ENCODE peak calls at places on chromosomes 11 and 22, in ten cellular contexts. One of them, this sample, is unnamed.

GRCh38 chr11:134125507-134125906 is 56.6 kb downstream of the JAM3 start:
- DNase-seq in IMR-90: peak; percentile 35
- DNase-seq in Peyer's patch: no peak
- DNase-seq in right lobe of liver: no peak
- DNase-seq in sigmoid colon: no peak
- DNase-seq in HCT116: no peak
- DNase-seq in pancreas: no peak
- DNase-seq in uterus: no peak
- DNase-seq in AG04450: no peak
- DNase-seq in SK-N-SH: no peak
- DNase-seq in this sample: no peak

GRCh38 chr11:13098067-13098466 is 89.0 kb downstream of the RASSF10 start:
- DNase-seq in AG04450: no peak
- DNase-seq in IMR-90: no peak
- DNase-seq in right lobe of liver: no peak
- DNase-seq in sigmoid colon: no peak
- DNase-seq in SK-N-SH: no peak
- DNase-seq in Peyer's patch: no peak
- DNase-seq in pancreas: no peak
- DNase-seq in uterus: no peak
- DNase-seq in HCT116: no peak
- DNase-seq in this sample: peak; percentile 54

GRCh38 chr11:108786281-108786990 is 121.6 kb downstream of the DDX10 start:
- DNase-seq in AG04450: no peak
- DNase-seq in SK-N-SH: no peak
- DNase-seq in pancreas: no peak
- DNase-seq in sigmoid colon: no peak
- DNase-seq in Peyer's patch: no peak
- DNase-seq in right lobe of liver: no peak
- DNase-seq in uterus: no peak
- DNase-seq in IMR-90: no peak
- DNase-seq in HCT116: no peak
- DNase-seq in this sample: no peak

GRCh38 chr22:44950806-44951509 is 58.8 kb downstream of the PHF21B start:
- DNase-seq in SK-N-SH: no peak
- DNase-seq in HCT116: no peak
- DNase-seq in sigmoid colon: no peak
- DNase-seq in AG04450: no peak
- DNase-seq in right lobe of liver: no peak
- DNase-seq in IMR-90: no peak
- DNase-seq in uterus: no peak
- DNase-seq in Peyer's patch: no peak
- DNase-seq in pancreas: no peak
- DNase-seq in this sample: no peak

GRCh38 chr11:109424893-109425292 is 2.9 kb downstream of the C11orf87 start:
- DNase-seq in right lobe of liver: no peak
- DNase-seq in sigmoid colon: no peak
- DNase-seq in HCT116: no peak
- DNase-seq in pancreas: no peak
- DNase-seq in Peyer's patch: no peak
- DNase-seq in AG04450: no peak
- DNase-seq in IMR-90: no peak
- DNase-seq in uterus: no peak
- DNase-seq in SK-N-SH: no peak
- DNase-seq in this sample: no peak

GRCh38 chr11:94768602-94769511 is 701 bp downstream of the AMOTL1 start:
- DNase-seq in uterus: peak; percentile 53
- DNase-seq in SK-N-SH: peak; percentile 79
- DNase-seq in HCT116: no peak
- DNase-seq in AG04450: no peak
- DNase-seq in IMR-90: peak; percentile 49
- DNase-seq in right lobe of liver: peak; percentile 62
- DNase-seq in sigmoid colon: peak; percentile 73
- DNase-seq in Peyer's patch: no peak
- DNase-seq in pancreas: peak; percentile 49
- DNase-seq in this sample: no peak

GRCh38 chr22:24805790-24806662 is at the start of gene SGSM1:
- DNase-seq in uterus: peak; percentile 54
- DNase-seq in Peyer's patch: peak; percentile 89
- DNase-seq in IMR-90: peak; percentile 27
- DNase-seq in pancreas: peak; percentile 83
- DNase-seq in right lobe of liver: peak; percentile 80
- DNase-seq in SK-N-SH: peak; percentile 97
- DNase-seq in sigmoid colon: peak; percentile 87
- DNase-seq in AG04450: no peak
- DNase-seq in HCT116: peak; percentile 59
- DNase-seq in this sample: no peak

GRCh38 chr11:9982796-9983579 is 311.0 kb downstream of the SBF2 start:
- DNase-seq in uterus: no peak
- DNase-seq in IMR-90: peak; percentile 40
- DNase-seq in right lobe of liver: no peak
- DNase-seq in pancreas: no peak
- DNase-seq in AG04450: no peak
- DNase-seq in SK-N-SH: no peak
- DNase-seq in Peyer's patch: no peak
- DNase-seq in sigmoid colon: no peak
- DNase-seq in HCT116: peak; percentile 31
- DNase-seq in this sample: peak; percentile 16

DNA sequence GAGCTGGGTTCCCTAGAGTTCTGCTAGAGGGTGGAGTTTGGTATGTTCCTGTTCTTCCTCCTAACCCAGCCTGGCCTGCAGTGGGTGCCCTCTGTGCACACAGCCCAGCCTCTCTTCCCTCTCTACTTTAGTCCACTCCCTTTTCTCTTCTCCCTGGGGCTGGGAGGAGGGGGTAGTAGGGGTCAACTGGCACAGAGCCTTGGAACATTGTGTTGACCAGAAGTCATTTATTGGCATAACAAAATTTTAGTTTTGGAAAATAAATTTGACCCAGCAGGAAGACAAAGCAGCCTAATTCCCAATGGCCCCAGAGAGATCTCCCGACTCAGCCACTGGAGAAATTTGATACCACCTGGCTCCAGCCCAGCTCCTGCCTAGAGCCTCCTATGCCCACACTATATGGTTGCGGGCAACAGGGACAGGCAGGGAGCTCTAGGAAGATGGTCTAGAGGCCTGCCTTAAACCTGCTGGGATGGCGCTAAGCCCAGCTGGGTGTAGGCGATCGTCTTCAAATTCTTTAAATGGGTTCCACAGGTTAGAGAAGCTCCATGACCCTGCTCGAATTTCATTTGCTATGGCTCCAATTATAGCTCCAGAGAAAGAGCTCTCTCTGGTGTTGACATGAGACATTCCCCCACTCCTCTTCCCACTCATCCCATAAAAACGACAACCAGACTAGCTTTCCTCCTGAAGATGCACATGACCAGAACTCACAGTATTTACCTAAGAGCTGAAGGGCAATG is 9.9 kb downstream of the PCSK7 start:
- DNase-seq in AG04450: no peak
- DNase-seq in sigmoid colon: peak; percentile 92
- DNase-seq in SK-N-SH: no peak
- DNase-seq in pancreas: peak; percentile 58
- DNase-seq in right lobe of liver: peak; percentile 45
- DNase-seq in IMR-90: peak; percentile 72
- DNase-seq in HCT116: no peak
- DNase-seq in uterus: peak; percentile 79
- DNase-seq in Peyer's patch: peak; percentile 55
- DNase-seq in this sample: no peak
- H3K27ac ChIP-seq in AG04450: peak overlapping the region; percentile 75
- H3K27ac ChIP-seq in sigmoid colon: peak overlapping the region; percentile 92
- H3K27ac ChIP-seq in SK-N-SH: no peak overlapping the region
- H3K27ac ChIP-seq in pancreas: peak overlapping the region; percentile 44
- H3K27ac ChIP-seq in right lobe of liver: no peak overlapping the region
- H3K27ac ChIP-seq in IMR-90: peak overlapping the region; percentile 58
- H3K27ac ChIP-seq in HCT116: peak overlapping the region; percentile 52
- H3K27ac ChIP-seq in uterus: peak overlapping the region; percentile 94
- H3K27ac ChIP-seq in Peyer's patch: peak overlapping the region; percentile 86
- H3K27ac ChIP-seq in this sample: peak overlapping the region; percentile 85

GRCh38 chr11:64766881-64767280 is 7.1 kb upstream of the PYGM start:
- DNase-seq in right lobe of liver: no peak
- DNase-seq in HCT116: no peak
- DNase-seq in pancreas: no peak
- DNase-seq in uterus: no peak
- DNase-seq in AG04450: no peak
- DNase-seq in SK-N-SH: peak; percentile 8
- DNase-seq in IMR-90: no peak
- DNase-seq in Peyer's patch: peak; percentile 38
- DNase-seq in sigmoid colon: peak; percentile 67
- DNase-seq in this sample: no peak

GRCh38 chr11:64763804-64764611 is 4.2 kb upstream of the PYGM start:
- DNase-seq in IMR-90: no peak
- DNase-seq in sigmoid colon: no peak
- DNase-seq in AG04450: no peak
- DNase-seq in uterus: no peak
- DNase-seq in pancreas: no peak
- DNase-seq in SK-N-SH: no peak
- DNase-seq in HCT116: no peak
- DNase-seq in right lobe of liver: no peak
- DNase-seq in Peyer's patch: no peak
- DNase-seq in this sample: no peak

GRCh38 chr11:64765841-64766682 is 6.3 kb upstream of the PYGM start:
- DNase-seq in IMR-90: no peak
- DNase-seq in sigmoid colon: peak; percentile 63
- DNase-seq in AG04450: no peak
- DNase-seq in Peyer's patch: no peak
- DNase-seq in right lobe of liver: no peak
- DNase-seq in pancreas: no peak
- DNase-seq in HCT116: no peak
- DNase-seq in SK-N-SH: peak; percentile 47
- DNase-seq in uterus: no peak
- DNase-seq in this sample: no peak

GRCh38 chr11:64764753-64765152 is 5.0 kb upstream of the PYGM start:
- DNase-seq in Peyer's patch: no peak
- DNase-seq in sigmoid colon: no peak
- DNase-seq in AG04450: no peak
- DNase-seq in SK-N-SH: no peak
- DNase-seq in uterus: no peak
- DNase-seq in pancreas: no peak
- DNase-seq in IMR-90: no peak
- DNase-seq in right lobe of liver: no peak
- DNase-seq in HCT116: no peak
- DNase-seq in this sample: no peak

GRCh38 chr11:64765291-64765803 is 5.6 kb upstream of the PYGM start:
- DNase-seq in AG04450: no peak
- DNase-seq in HCT116: no peak
- DNase-seq in Peyer's patch: peak; percentile 46
- DNase-seq in pancreas: no peak
- DNase-seq in IMR-90: no peak
- DNase-seq in sigmoid colon: no peak
- DNase-seq in uterus: no peak
- DNase-seq in right lobe of liver: no peak
- DNase-seq in SK-N-SH: peak; percentile 44
- DNase-seq in this sample: no peak
- H3K27ac ChIP-seq in AG04450: no peak overlapping the region
- H3K27ac ChIP-seq in HCT116: no peak overlapping the region
- H3K27ac ChIP-seq in Peyer's patch: no peak overlapping the region
- H3K27ac ChIP-seq in pancreas: no peak overlapping the region
- H3K27ac ChIP-seq in IMR-90: no peak overlapping the region
- H3K27ac ChIP-seq in sigmoid colon: peak overlapping the region; percentile 84
- H3K27ac ChIP-seq in uterus: no peak overlapping the region
- H3K27ac ChIP-seq in right lobe of liver: no peak overlapping the region
- H3K27ac ChIP-seq in SK-N-SH: no peak overlapping the region
- H3K27ac ChIP-seq in this sample: peak overlapping the region; percentile 36

GRCh38 chr11:75422248-75423231 is 10.5 kb downstream of the KLHL35 start:
- DNase-seq in pancreas: peak; percentile 46
- DNase-seq in HCT116: no peak
- DNase-seq in IMR-90: peak; percentile 20
- DNase-seq in right lobe of liver: no peak
- DNase-seq in Peyer's patch: peak; percentile 12
- DNase-seq in AG04450: no peak
- DNase-seq in uterus: no peak
- DNase-seq in SK-N-SH: no peak
- DNase-seq in sigmoid colon: no peak
- DNase-seq in this sample: no peak

GRCh38 chr11:75423721-75424120 is 9.3 kb downstream of the KLHL35 start:
- DNase-seq in sigmoid colon: no peak
- DNase-seq in right lobe of liver: no peak
- DNase-seq in HCT116: no peak
- DNase-seq in AG04450: no peak
- DNase-seq in uterus: no peak
- DNase-seq in Peyer's patch: no peak
- DNase-seq in SK-N-SH: no peak
- DNase-seq in IMR-90: no peak
- DNase-seq in pancreas: no peak
- DNase-seq in this sample: no peak

GRCh38 chr11:75421035-75421602 is 11.9 kb downstream of the KLHL35 start:
- DNase-seq in right lobe of liver: no peak
- DNase-seq in Peyer's patch: no peak
- DNase-seq in SK-N-SH: peak; percentile 60
- DNase-seq in uterus: no peak
- DNase-seq in pancreas: no peak
- DNase-seq in HCT116: no peak
- DNase-seq in IMR-90: no peak
- DNase-seq in sigmoid colon: no peak
- DNase-seq in AG04450: no peak
- DNase-seq in this sample: peak; percentile 36

GRCh38 chr11:75420224-75421034 is 12.6 kb downstream of the KLHL35 start:
- DNase-seq in SK-N-SH: no peak
- DNase-seq in right lobe of liver: no peak
- DNase-seq in HCT116: no peak
- DNase-seq in Peyer's patch: no peak
- DNase-seq in IMR-90: no peak
- DNase-seq in sigmoid colon: no peak
- DNase-seq in uterus: no peak
- DNase-seq in AG04450: no peak
- DNase-seq in pancreas: no peak
- DNase-seq in this sample: no peak

GRCh38 chr11:75421902-75422247 is 11.1 kb downstream of the KLHL35 start:
- DNase-seq in pancreas: no peak
- DNase-seq in sigmoid colon: no peak
- DNase-seq in HCT116: no peak
- DNase-seq in IMR-90: no peak
- DNase-seq in uterus: no peak
- DNase-seq in AG04450: no peak
- DNase-seq in right lobe of liver: no peak
- DNase-seq in SK-N-SH: no peak
- DNase-seq in Peyer's patch: no peak
- DNase-seq in this sample: no peak
- H3K27ac ChIP-seq in pancreas: peak overlapping the region; percentile 20
- H3K27ac ChIP-seq in sigmoid colon: no peak overlapping the region
- H3K27ac ChIP-seq in HCT116: no peak overlapping the region
- H3K27ac ChIP-seq in IMR-90: no peak overlapping the region
- H3K27ac ChIP-seq in uterus: no peak overlapping the region
- H3K27ac ChIP-seq in AG04450: no peak overlapping the region
- H3K27ac ChIP-seq in right lobe of liver: no peak overlapping the region
- H3K27ac ChIP-seq in SK-N-SH: no peak overlapping the region
- H3K27ac ChIP-seq in Peyer's patch: no peak overlapping the region
- H3K27ac ChIP-seq in this sample: peak overlapping the region; percentile 85

DNA sequence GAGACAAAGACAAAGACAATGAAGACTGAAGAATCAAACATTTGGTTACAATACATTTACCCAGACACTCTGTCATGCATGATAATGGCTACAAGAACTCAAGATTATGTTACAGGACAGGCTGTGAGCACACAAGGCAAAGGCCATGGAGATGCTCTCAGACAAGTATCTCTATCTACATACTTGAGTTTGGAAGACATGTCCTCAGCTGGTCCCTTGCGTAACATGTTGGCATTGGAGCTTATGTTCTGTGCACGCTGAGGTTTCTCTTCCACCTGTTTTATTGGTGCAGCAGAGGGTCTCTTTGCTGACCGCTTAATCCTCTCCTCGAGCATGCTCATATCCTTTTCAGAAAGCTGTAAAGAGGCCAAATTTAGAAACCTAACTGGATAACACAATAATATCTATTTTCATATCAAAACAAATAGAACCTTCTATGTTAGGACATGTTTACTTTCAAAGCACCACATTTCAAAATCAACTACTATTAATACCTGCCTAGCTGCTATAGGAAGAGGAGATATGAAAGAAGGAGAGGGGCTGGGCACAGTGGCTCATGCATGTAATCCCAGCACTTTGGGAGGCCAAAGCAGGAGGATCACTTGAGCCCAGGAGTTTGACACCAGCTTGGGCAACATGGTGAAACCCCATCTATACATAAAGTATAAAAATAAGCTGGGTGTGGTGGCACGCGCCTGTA is 41.6 kb downstream of the F2 start:
- DNase-seq in uterus: no peak
- DNase-seq in right lobe of liver: no peak
- DNase-seq in IMR-90: no peak
- DNase-seq in pancreas: no peak
- DNase-seq in HCT116: no peak
- DNase-seq in Peyer's patch: no peak
- DNase-seq in AG04450: no peak
- DNase-seq in sigmoid colon: no peak
- DNase-seq in SK-N-SH: no peak
- DNase-seq in this sample: no peak
- H3K27ac ChIP-seq in uterus: no peak overlapping the region
- H3K27ac ChIP-seq in right lobe of liver: no peak overlapping the region
- H3K27ac ChIP-seq in IMR-90: no peak overlapping the region
- H3K27ac ChIP-seq in pancreas: no peak overlapping the region
- H3K27ac ChIP-seq in HCT116: no peak overlapping the region
- H3K27ac ChIP-seq in Peyer's patch: no peak overlapping the region
- H3K27ac ChIP-seq in AG04450: no peak overlapping the region
- H3K27ac ChIP-seq in sigmoid colon: no peak overlapping the region
- H3K27ac ChIP-seq in SK-N-SH: no peak overlapping the region
- H3K27ac ChIP-seq in this sample: no peak overlapping the region